ENCODE peak calls at places on chromosomes 1 and 21, in eight cellular contexts. X is HS-27A; R is H7; Y is activated gamma-delta T cell treated with anti-CD3 and anti-CD28 coated beads, Interleukin-2, amount 50 U/mL, for 16 hours; C is HT1080; W is T47D; S is H4; A is midbrain. O is an unnamed sample.

GRCh38 chr1:19776287-19776686 is 23.4 kb downstream of the TMCO4 start:
- DNase-seq in X (no peak), R (no peak), Y (no peak), C (no peak), W (peak), S (no peak), A (no peak), O (no peak)

GRCh38 chr1:207863893-207864535 is 46.9 kb downstream of the CD34 start:
- DNase-seq in X (no peak), R (no peak), Y (no peak), C (no peak), W (no peak), S (no peak), A (no peak), O (no peak)

GRCh38 chr1:61301824-61302652 is 219.7 kb downstream of the NFIA start:
- DNase-seq in X (no peak), R (no peak), Y (no peak), C (peak), W (peak), S (no peak), A (no peak), O (peak)

GRCh38 chr1:202501281-202501680 is 152.8 kb downstream of the PPP1R12B start:
- DNase-seq in X (no peak), R (peak), Y (no peak), C (peak), W (peak), S (peak), A (peak), O (no peak)

GRCh38 chr1:177145102-177145779 is 19.3 kb downstream of the ASTN1 start:
- DNase-seq in X (no peak), R (no peak), Y (no peak), C (no peak), W (no peak), S (no peak), A (no peak), O (no peak)

GRCh38 chr1:62230724-62231123 is 36.1 kb downstream of the L1TD1 start:
- DNase-seq in X (peak), R (no peak), Y (no peak), C (peak), W (peak), S (peak), A (no peak), O (no peak)

GRCh38 chr1:228048120-228048519 is 34.4 kb upstream of the ARF1 start:
- DNase-seq in X (no peak), R (peak), Y (no peak), C (no peak), W (no peak), S (no peak), A (no peak), O (no peak)

GRCh38 chr1:66705100-66705499 is 47.2 kb upstream of the DYNLT5 start:
- DNase-seq in X (no peak), R (no peak), Y (no peak), C (no peak), W (no peak), S (peak), A (no peak), O (no peak)

GRCh38 chr1:22903113-22903512 is 69.6 kb downstream of the LACTBL1 start:
- DNase-seq in X (peak), R (no peak), Y (no peak), C (peak), W (no peak), S (no peak), A (no peak), O (no peak)

GRCh38 chr1:197868751-197869501 is 33.5 kb upstream of the C1orf53 start:
- DNase-seq in X (peak), R (peak), Y (peak), C (peak), W (peak), S (peak), A (peak), O (peak)

GRCh38 chr1:212317916-212318315 is 32.7 kb downstream of the PPP2R5A start:
- DNase-seq in X (no peak), R (no peak), Y (no peak), C (no peak), W (no peak), S (no peak), A (no peak), O (no peak)

GRCh38 chr1:47837046-47837830 is 159.9 kb downstream of the TRABD2B start:
- DNase-seq in X (no peak), R (no peak), Y (no peak), C (no peak), W (no peak), S (no peak), A (no peak), O (no peak)

GRCh38 chr1:81254560-81254959 is 546.2 kb upstream of the ADGRL2 start:
- DNase-seq in X (no peak), R (peak), Y (no peak), C (peak), W (peak), S (peak), A (no peak), O (no peak)

GRCh38 chr1:198132060-198132781 is 24.6 kb upstream of the NEK7 start:
- DNase-seq in X (no peak), R (no peak), Y (no peak), C (no peak), W (no peak), S (no peak), A (no peak), O (no peak)

GRCh38 chr1:179366093-179366800 is 476 bp downstream of the AXDND1 start:
- DNase-seq in X (no peak), R (no peak), Y (no peak), C (no peak), W (no peak), S (no peak), A (no peak), O (no peak)

GRCh38 chr1:171743014-171743870 is 1.4 kb upstream of the VAMP4 start:
- DNase-seq in X (no peak), R (no peak), Y (no peak), C (peak), W (no peak), S (peak), A (peak), O (peak)

GRCh38 chr1:9558271-9558945 is 19.1 kb downstream of the SLC25A33 start:
- DNase-seq in X (no peak), R (no peak), Y (no peak), C (no peak), W (no peak), S (no peak), A (no peak), O (no peak)

GRCh38 chr1:206122686-206123085 is 5.5 kb upstream of the AVPR1B start:
- DNase-seq in X (no peak), R (no peak), Y (no peak), C (no peak), W (peak), S (no peak), A (no peak), O (no peak)

GRCh38 chr1:172499636-172500141 is 33.3 kb upstream of the SUCO start:
- DNase-seq in X (no peak), R (no peak), Y (no peak), C (peak), W (peak), S (peak), A (no peak), O (no peak)

GRCh38 chr1:214418380-214418779 is 133.0 kb downstream of the PTPN14 start:
- DNase-seq in X (no peak), R (no peak), Y (no peak), C (peak), W (no peak), S (peak), A (no peak), O (no peak)

GRCh38 chr1:243428617-243429342 is 172.9 kb downstream of the SDCCAG8 start:
- DNase-seq in X (no peak), R (no peak), Y (no peak), C (no peak), W (no peak), S (no peak), A (no peak), O (no peak)

GRCh38 chr1:30757196-30757949 is at the start of gene LAPTM5:
- DNase-seq in X (no peak), R (no peak), Y (no peak), C (no peak), W (no peak), S (no peak), A (no peak), O (no peak)

GRCh38 chr1:211938473-211939080 is 96.8 kb downstream of the INTS7 start:
- DNase-seq in X (no peak), R (no peak), Y (no peak), C (no peak), W (no peak), S (no peak), A (no peak), O (no peak)

GRCh38 chr1:41329662-41330587 is 31.3 kb upstream of the FOXO6 start:
- DNase-seq in X (no peak), R (no peak), Y (no peak), C (no peak), W (no peak), S (no peak), A (no peak), O (no peak)

GRCh38 chr21:16579538-16579937 is 849.8 kb downstream of the USP25 start:
- DNase-seq in X (no peak), R (no peak), Y (no peak), C (no peak), W (no peak), S (no peak), A (peak), O (no peak)

GRCh38 chr1:98981917-98982513 is 22.6 kb downstream of the PLPPR5 start:
- DNase-seq in X (peak), R (no peak), Y (no peak), C (peak), W (no peak), S (no peak), A (no peak), O (no peak)

GRCh38 chr1:228372183-228373003 is 34.2 kb downstream of the TRIM11 start:
- DNase-seq in X (no peak), R (peak), Y (no peak), C (no peak), W (no peak), S (no peak), A (no peak), O (no peak)

GRCh38 chr1:29500651-29501050 is 264.3 kb downstream of the PTPRU start:
- DNase-seq in X (no peak), R (no peak), Y (no peak), C (no peak), W (no peak), S (no peak), A (no peak), O (no peak)

GRCh38 chr1:163399976-163400375 is 78.2 kb downstream of the NUF2 start:
- DNase-seq in X (no peak), R (peak), Y (no peak), C (no peak), W (no peak), S (no peak), A (peak), O (no peak)

GRCh38 chr21:42755031-42755665 is 101.7 kb downstream of the PDE9A start:
- DNase-seq in X (no peak), R (no peak), Y (no peak), C (no peak), W (no peak), S (no peak), A (no peak), O (no peak)

GRCh38 chr1:20032425-20032824 is 37.6 kb upstream of the PLA2G5 start:
- DNase-seq in X (no peak), R (no peak), Y (no peak), C (no peak), W (no peak), S (no peak), A (no peak), O (no peak)